ENCODE peak calls at places on chromosomes 16 and 17, in four cellular contexts. S is thoracic aorta; E is WTC11; F is stimulated activated CD4-positive, alpha-beta T cell treated with anti-CD3 and anti-CD28 coated beads, Interleukin-2, amount 100 ng/mL, for 48 hours. J is an unnamed sample.

GRCh38 chr16:58451263-58451662 is 48.7 kb upstream of the NDRG4 start:
- DNase-seq in S (no peak), E (no peak), F (no peak), J (no peak)

GRCh38 chr16:69691980-69692911 is 34.1 kb downstream of the NQO1 start:
- DNase-seq in S (no peak), E (no peak), F (no peak), J (no peak)

GRCh38 chr17:18921912-18922451 is 30.0 kb upstream of the SLC5A10 start:
- DNase-seq in S (no peak), E (no peak), F (no peak), J (no peak)

GRCh38 chr17:80277751-80278671 is 17.4 kb downstream of the RNF213 start:
- DNase-seq in S (no peak), E (no peak), F (no peak), J (no peak)

GRCh38 chr16:11632455-11632921 is 35.8 kb upstream of the SNN start:
- DNase-seq in S (no peak), E (no peak), F (no peak), J (no peak)

GRCh38 chr17:40068584-40068916 is 5.8 kb downstream of the THRA start:
- DNase-seq in S (no peak), E (no peak), F (no peak), J (no peak)

GRCh38 chr17:75679706-75680201 is 12.6 kb downstream of the SAP30BP start:
- DNase-seq in S (no peak), E (no peak), F (no peak), J (no peak)

GRCh38 chr17:82400830-82401229 is 17.3 kb upstream of the HEXD start:
- DNase-seq in S (no peak), E (no peak), F (peak; percentile 37), J (peak; percentile 51)

GRCh38 chr17:20206068-20206467 is 196.9 kb downstream of the SPECC1 start:
- DNase-seq in S (peak; percentile 43), E (no peak), F (no peak), J (no peak)

GRCh38 chr17:83057397-83057761 is 22.0 kb upstream of the METRNL start:
- DNase-seq in S (no peak), E (no peak), F (no peak), J (peak; percentile 12)

GRCh38 chr16:23207485-23207884 is 24.9 kb downstream of the SCNN1G start:
- DNase-seq in S (no peak), E (no peak), F (no peak), J (no peak)

GRCh38 chr16:67560827-67561342 is 1.4 kb upstream of the CTCF start:
- DNase-seq in S (no peak), E (no peak), F (no peak), J (no peak)

GRCh38 chr17:58249270-58250133 is 11.1 kb downstream of the LPO start:
- DNase-seq in S (no peak), E (peak; percentile 82), F (peak; percentile 78), J (peak; percentile 76)

GRCh38 chr16:5072334-5073278 is 963 bp downstream of the ALG1 start:
- DNase-seq in S (no peak), E (no peak), F (no peak), J (no peak)